ENCODE peak calls at places on chromosomes 7 and 10, in six cellular contexts. Q, U, G, P, A and D are unnamed samples.

GRCh38 chr10:11658801-11659368 is 47.4 kb upstream of the USP6NL start:
- DNase-seq in U (no peak), Q (peak; percentile 32), P (no peak), A (no peak), G (no peak), D (no peak)

GRCh38 chr10:44650576-44651394 is 260.4 kb upstream of the TMEM72 start:
- DNase-seq in A (no peak), G (no peak), Q (no peak), P (peak; percentile 22), U (no peak), D (no peak)

GRCh38 chr7:55069271-55069792 is 50.5 kb downstream of the EGFR start:
- DNase-seq in Q (no peak), U (no peak), G (no peak), A (no peak), P (no peak), D (no peak)

GRCh38 chr10:73413108-73413527 is 740 bp downstream of the ANXA7 start:
- DNase-seq in G (peak; percentile 57), U (peak; percentile 59), P (peak; percentile 47), A (peak; percentile 48), Q (peak; percentile 69), D (no peak)

GRCh38 chr7:100390286-100391028 is 17.2 kb downstream of the PILRA start:
- DNase-seq in A (peak; percentile 21), U (no peak), Q (no peak), G (no peak), P (no peak), D (no peak)

GRCh38 chr7:45103958-45104843 is 7.3 kb downstream of the TBRG4 start:
- DNase-seq in G (no peak), A (no peak), P (no peak), Q (no peak), U (no peak), D (no peak)

GRCh38 chr10:68212721-68213352 is 19.1 kb downstream of the ATOH7 start:
- DNase-seq in U (no peak), G (no peak), P (no peak), A (no peak), Q (peak; percentile 20), D (no peak)

GRCh38 chr10:122219340-122219739 is 51.8 kb upstream of the BTBD16 start:
- DNase-seq in A (no peak), G (no peak), U (no peak), P (no peak), Q (no peak), D (no peak)

GRCh38 chr10:8893102-8893501 is 838.6 kb downstream of the GATA3 start:
- DNase-seq in U (no peak), A (no peak), G (no peak), P (no peak), Q (no peak), D (no peak)

GRCh38 chr7:134339475-134339874 is 22.7 kb upstream of the SLC35B4 start:
- DNase-seq in U (no peak), A (no peak), P (no peak), G (no peak), Q (no peak), D (no peak)

GRCh38 chr7:104943502-104944343 is 70.3 kb upstream of the KMT2E start:
- DNase-seq in A (no peak), G (no peak), Q (peak; percentile 75), P (peak; percentile 70), U (no peak), D (no peak)

GRCh38 chr10:75643944-75644820 is 212.8 kb downstream of the LRMDA start:
- DNase-seq in P (no peak), Q (no peak), U (no peak), A (no peak), G (no peak), D (no peak)

GRCh38 chr10:51462076-51462779 is 237.2 kb downstream of the CSTF2T start:
- DNase-seq in U (no peak), G (no peak), P (no peak), A (no peak), Q (peak; percentile 87), D (no peak)

GRCh38 chr7:90850516-90850915 is 254.4 kb downstream of the CDK14 start:
- DNase-seq in U (no peak), A (peak; percentile 82), G (no peak), P (no peak), Q (no peak), D (no peak)

GRCh38 chr7:130642383-130642782 is 26.2 kb downstream of the COPG2 start:
- DNase-seq in U (no peak), Q (no peak), P (no peak), A (no peak), G (no peak), D (no peak)

GRCh38 chr10:85623342-85623741 is 743.3 kb downstream of the GRID1 start:
- DNase-seq in P (no peak), U (no peak), A (no peak), Q (no peak), G (no peak), D (no peak)

GRCh38 chr7:80890839-80891544 is 27.9 kb downstream of the SEMA3C start:
- DNase-seq in A (no peak), G (no peak), P (no peak), Q (no peak), U (no peak), D (no peak)

GRCh38 chr10:6062101-6062771 is at the start of gene IL2RA:
- DNase-seq in G (no peak), U (no peak), A (no peak), P (no peak), Q (no peak), D (no peak)

GRCh38 chr7:11706666-11707605 is 125.1 kb downstream of the THSD7A start:
- DNase-seq in A (no peak), Q (peak; percentile 46), P (no peak), U (no peak), G (no peak), D (no peak)

GRCh38 chr7:7956531-7957221 is 11.9 kb upstream of the GLCCI1 start:
- DNase-seq in Q (peak; percentile 63), U (no peak), A (no peak), P (no peak), G (no peak), D (no peak)

GRCh38 chr7:154204046-154204445 is 151.8 kb downstream of the DPP6 start:
- DNase-seq in U (no peak), Q (no peak), G (no peak), P (no peak), A (no peak), D (no peak)

GRCh38 chr10:48414778-48415177 is 108.3 kb downstream of the MAPK8 start:
- DNase-seq in P (no peak), G (no peak), A (no peak), Q (peak; percentile 53), U (no peak), D (no peak)

GRCh38 chr7:143042159-143042820 is 9.9 kb upstream of the OR6V1 start:
- DNase-seq in G (no peak), A (peak; percentile 32), P (no peak), Q (no peak), U (peak; percentile 45), D (no peak)

GRCh38 chr10:10589540-10589939 is 428.1 kb upstream of the CELF2 start:
- DNase-seq in U (no peak), Q (peak; percentile 93), A (no peak), G (no peak), P (no peak), D (no peak)

GRCh38 chr10:69316313-69317059 is 38.2 kb downstream of the HK1 start:
- DNase-seq in P (no peak), Q (peak; percentile 45), U (no peak), G (no peak), A (no peak), D (no peak)

GRCh38 chr7:23106491-23106800 is 861 bp downstream of the KLHL7 start:
- DNase-seq in A (no peak), U (peak; percentile 74), G (no peak), Q (no peak), P (peak; percentile 75), D (no peak)

GRCh38 chr7:41189866-41190265 is 513.0 kb downstream of the INHBA start:
- DNase-seq in G (no peak), Q (peak; percentile 97), A (no peak), U (no peak), P (no peak), D (no peak)

GRCh38 chr7:84117304-84117703 is 77.3 kb downstream of the SEMA3A start:
- DNase-seq in A (no peak), Q (no peak), P (no peak), G (no peak), U (peak; percentile 56), D (no peak)

GRCh38 chr10:122373713-122374112 is 795 bp upstream of the PLEKHA1 start:
- DNase-seq in A (no peak), G (no peak), Q (peak; percentile 49), U (no peak), P (peak; percentile 33), D (peak; percentile 43)

GRCh38 chr7:136058561-136058960 is 81.4 kb upstream of the MTPN start:
- DNase-seq in U (peak; percentile 6), P (no peak), G (no peak), Q (no peak), A (no peak), D (no peak)

GRCh38 chr7:96233528-96234154 is 88.3 kb downstream of the SLC25A13 start:
- DNase-seq in A (no peak), Q (no peak), P (no peak), U (no peak), G (no peak), D (no peak)

GRCh38 chr7:2633538-2634264 is 1.9 kb downstream of the TTYH3 start:
- DNase-seq in G (no peak), A (no peak), Q (peak; percentile 56), P (peak; percentile 29), U (no peak), D (peak; percentile 32)

GRCh38 chr10:83037653-83038052 is 1101.7 kb upstream of the GHITM start:
- DNase-seq in G (no peak), Q (no peak), A (peak; percentile 6), P (no peak), U (no peak), D (no peak)

GRCh38 chr7:56092789-56093531 is at the start of gene PHKG1:
- DNase-seq in G (peak; percentile 88), A (peak; percentile 35), Q (peak; percentile 37), P (peak; percentile 79), U (no peak), D (no peak)

GRCh38 chr7:134440476-134440875 is 18.4 kb downstream of the AKR1B1 start:
- DNase-seq in U (no peak), A (no peak), G (no peak), P (no peak), Q (no peak), D (no peak)

GRCh38 chr10:133162178-133162909 is 2.3 kb downstream of the KNDC1 start:
- DNase-seq in Q (no peak), A (no peak), P (peak; percentile 85), G (peak; percentile 48), U (no peak), D (peak; percentile 65)
- H3K27ac ChIP-seq in Q (no peak overlapping the region), A (no peak overlapping the region), P (no peak overlapping the region), G (no peak overlapping the region), U (no peak overlapping the region), D (no peak overlapping the region)

GRCh38 chr7:30851651-30852359 is 59.8 kb upstream of the AQP1 start:
- DNase-seq in G (no peak), Q (no peak), P (no peak), A (no peak), U (no peak), D (no peak)
- H3K27ac ChIP-seq in G (peak overlapping the region; percentile 85), Q (no peak overlapping the region), P (peak overlapping the region; percentile 80), A (no peak overlapping the region), U (peak overlapping the region; percentile 8), D (no peak overlapping the region)

GRCh38 chr7:50655020-50655419 is 89.8 kb upstream of the DDC start:
- DNase-seq in P (no peak), Q (no peak), G (no peak), A (no peak), U (no peak), D (no peak)
- H3K27ac ChIP-seq in P (no peak overlapping the region), Q (no peak overlapping the region), G (no peak overlapping the region), A (no peak overlapping the region), U (no peak overlapping the region), D (no peak overlapping the region)

GRCh38 chr10:88991161-88991899 is 732 bp downstream of the FAS start:
- DNase-seq in U (peak; percentile 82), P (peak; percentile 78), A (peak; percentile 56), G (peak; percentile 55), Q (peak; percentile 72), D (no peak)
- H3K27ac ChIP-seq in U (peak overlapping the region; percentile 1), P (peak overlapping the region; percentile 95), A (peak overlapping the region; percentile 35), G (peak overlapping the region; percentile 98), Q (peak overlapping the region; percentile 90), D (peak overlapping the region; percentile 82)